ENCODE peak calls at places on chromosomes 3 and 15, in five cellular contexts. F is H9, P is IMR-90, V is neuronal stem cell, T is mesendoderm. R is an unnamed sample. For H3K4me1, the result is how much of the 10 kb centered on the place peaks cover.

GRCh38 chr3:36895488-36896409 is 49.1 kb downstream of the TRANK1 start:
- DNase-seq in T (no peak), P (no peak), V (no peak), F (no peak), R (no peak)

GRCh38 chr3:40780341-40780800 is 255.6 kb downstream of the ZNF621 start:
- DNase-seq in F (peak), P (no peak), V (peak), T (peak), R (no peak)

GRCh38 chr3:157063926-157064325 is 96.0 kb downstream of the CCNL1 start:
- DNase-seq in T (no peak), P (peak), F (no peak), V (no peak), R (no peak)

GRCh38 chr3:39148116-39149058 is 5.0 kb downstream of the CSRNP1 start:
- DNase-seq in P (peak), T (peak), V (no peak), F (no peak), R (no peak)

GRCh38 chr3:37223084-37223975 is 48.9 kb upstream of the LRRFIP2 start:
- DNase-seq in P (peak), T (peak), V (no peak), F (no peak), R (peak)

GRCh38 chr3:186277268-186277909 is 84.6 kb downstream of the DGKG start:
- DNase-seq in F (peak), P (peak), T (peak), V (no peak), R (no peak)

GRCh38 chr3:135982404-135982761 is 16.9 kb downstream of the PPP2R3A start:
- DNase-seq in P (peak), T (no peak), V (no peak), F (no peak), R (no peak)

GRCh38 chr15:48858401-48858800 is 19.5 kb upstream of the EID1 start:
- DNase-seq in V (no peak), F (no peak), T (no peak), P (peak), R (no peak)

GRCh38 chr3:173750095-173750494 is 352.6 kb downstream of the NLGN1 start:
- DNase-seq in T (peak), F (no peak), V (no peak), P (peak), R (peak)

GRCh38 chr3:187286467-187287059 is 5.0 kb downstream of the MASP1 start:
- DNase-seq in T (no peak), V (no peak), F (no peak), P (peak), R (peak)

GRCh38 chr3:142647856-142648255 is 51.7 kb downstream of the PLS1 start:
- DNase-seq in F (no peak), V (no peak), P (peak), T (no peak), R (no peak)

GRCh38 chr15:28104326-28104725 is 5.2 kb upstream of the OCA2 start:
- DNase-seq in F (peak), V (no peak), P (no peak), T (peak), R (no peak)

GRCh38 chr3:134601539-134602439 is 49.0 kb downstream of the KY start:
- DNase-seq in T (peak), P (peak), F (peak), V (peak), R (peak)

GRCh38 chr15:89171136-89172072 is 50.0 kb downstream of the RLBP1 start:
- DNase-seq in V (peak), F (peak), T (peak), P (peak), R (peak)

GRCh38 chr3:24683511-24684384 is 189.1 kb upstream of the THRB start:
- DNase-seq in P (peak), V (peak), F (no peak), T (peak), R (peak)

GRCh38 chr3:9552252-9552999 is 1.2 kb downstream of the LHFPL4 start:
- DNase-seq in F (peak), T (peak), V (peak), P (peak), R (peak)

GRCh38 chr3:88219138-88219792 is 69.5 kb downstream of the C3orf38 start:
- DNase-seq in T (peak), F (peak), P (peak), V (peak), R (no peak)

GRCh38 chr3:58013099-58013498 is 4.9 kb downstream of the FLNB start:
- DNase-seq in T (no peak), V (no peak), P (no peak), F (no peak), R (no peak)

GRCh38 chr3:100437879-100438622 is 36.7 kb downstream of the LNP1 start:
- DNase-seq in T (no peak), V (no peak), P (no peak), F (no peak), R (no peak)

GRCh38 chr15:68335655-68336054 is 58.1 kb downstream of the FEM1B start:
- DNase-seq in F (no peak), T (no peak), P (no peak), V (no peak), R (no peak)

GRCh38 chr3:55454611-55455010 is 32.5 kb downstream of the WNT5A start:
- DNase-seq in P (peak), F (no peak), T (no peak), V (no peak), R (no peak)

GRCh38 chr3:49930241-49930690 is 655 bp upstream of the MON1A start:
- DNase-seq in F (no peak), P (no peak), V (no peak), T (peak), R (no peak)

GRCh38 chr15:101191242-101191641 is 60.6 kb downstream of the CHSY1 start:
- DNase-seq in T (no peak), F (no peak), P (peak), V (no peak), R (no peak)

GRCh38 chr3:170909129-170909903 is 879 bp upstream of the EIF5A2 start:
- DNase-seq in F (no peak), P (peak), V (no peak), T (no peak), R (peak)

GRCh38 chr3:170914212-170914611 is 5.8 kb upstream of the EIF5A2 start:
- DNase-seq in V (no peak), T (no peak), P (no peak), F (no peak), R (no peak)

GRCh38 chr3:170908235-170909116 is at the start of gene EIF5A2:
- DNase-seq in F (peak), P (peak), V (peak), T (peak), R (peak)

GRCh38 chr3:170910542-170910941 is 2.1 kb upstream of the EIF5A2 start:
- DNase-seq in T (no peak), F (no peak), V (no peak), P (no peak), R (no peak)

GRCh38 chr3:170911051-170911450 is 2.6 kb upstream of the EIF5A2 start:
- DNase-seq in T (no peak), V (no peak), F (no peak), P (no peak), R (no peak)
- H3K4me1 ChIP-seq in T (under half), V (under half), F (under half), P (under half), R (under half)

GRCh38 chr3:159899198-159899597 is 89.4 kb upstream of the IL12A start:
- DNase-seq in T (no peak), P (no peak), V (no peak), F (no peak), R (no peak)

GRCh38 chr3:159896543-159896942 is 92.1 kb upstream of the IL12A start:
- DNase-seq in F (no peak), V (no peak), P (no peak), T (no peak), R (no peak)

GRCh38 chr3:159897331-159898075 is 91.1 kb upstream of the IL12A start:
- DNase-seq in P (peak), T (no peak), V (no peak), F (no peak), R (no peak)

GRCh38 chr3:159895430-159895829 is 93.2 kb upstream of the IL12A start:
- DNase-seq in T (no peak), F (no peak), V (no peak), P (no peak), R (no peak)

GRCh38 chr3:159898147-159898546 is 90.5 kb upstream of the IL12A start:
- DNase-seq in F (no peak), P (no peak), T (no peak), V (no peak), R (no peak)
- H3K4ac ChIP-seq in F (no peak), P (peak), T (no peak), V (no peak), R (no peak)

GRCh38 chr3:45605569-45605968 is 11.0 kb downstream of the LIMD1 start:
- DNase-seq in F (no peak), T (no peak), P (no peak), V (no peak), R (no peak)
- H3K4me1 ChIP-seq in F (under half), T (under half), P (under half), V (under half), R (under half)

GRCh38 chr3:66602237-66602636 is 101.4 kb upstream of the LRIG1 start:
- DNase-seq in T (no peak), V (no peak), P (peak), F (no peak), R (no peak)

GRCh38 chr3:66604476-66604875 is 103.7 kb upstream of the LRIG1 start:
- DNase-seq in F (no peak), T (no peak), P (no peak), V (no peak), R (no peak)

GRCh38 chr3:66602691-66603090 is 101.9 kb upstream of the LRIG1 start:
- DNase-seq in V (no peak), P (no peak), T (no peak), F (no peak), R (peak)

GRCh38 chr3:66606126-66606525 is 105.3 kb upstream of the LRIG1 start:
- DNase-seq in T (no peak), V (no peak), P (no peak), F (no peak), R (no peak)

GRCh38 chr3:66603161-66603611 is 102.4 kb upstream of the LRIG1 start:
- DNase-seq in T (no peak), V (no peak), P (no peak), F (no peak), R (no peak)
- H3K4ac ChIP-seq in T (no peak), V (no peak), P (no peak), F (no peak), R (no peak)

DNA sequence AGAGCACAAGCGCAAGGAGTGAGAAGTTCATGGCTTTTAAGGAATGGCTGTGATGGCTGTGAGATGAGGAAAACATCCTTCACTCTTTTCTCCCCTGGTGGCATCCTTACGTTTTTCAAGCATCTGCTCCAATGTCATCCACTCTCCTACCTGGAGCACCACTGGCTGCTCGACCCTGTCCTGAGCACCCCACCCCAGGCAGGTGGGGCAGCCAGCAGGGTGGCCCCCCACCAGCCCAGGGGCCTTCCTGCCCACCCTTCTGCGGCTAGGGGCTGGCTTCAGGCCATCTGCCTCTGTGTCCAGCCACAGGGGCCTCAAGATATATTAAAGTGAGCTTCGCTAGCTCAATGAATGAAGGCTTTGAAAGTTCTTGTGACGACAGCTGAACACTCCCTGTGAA is 56.1 kb downstream of the ATP10A start:
- DNase-seq in F (peak), T (no peak), P (no peak), V (no peak), R (no peak)
- H3K4me1 ChIP-seq in F (under half), T (under half), P (under half), V (under half), R (under half)

DNA sequence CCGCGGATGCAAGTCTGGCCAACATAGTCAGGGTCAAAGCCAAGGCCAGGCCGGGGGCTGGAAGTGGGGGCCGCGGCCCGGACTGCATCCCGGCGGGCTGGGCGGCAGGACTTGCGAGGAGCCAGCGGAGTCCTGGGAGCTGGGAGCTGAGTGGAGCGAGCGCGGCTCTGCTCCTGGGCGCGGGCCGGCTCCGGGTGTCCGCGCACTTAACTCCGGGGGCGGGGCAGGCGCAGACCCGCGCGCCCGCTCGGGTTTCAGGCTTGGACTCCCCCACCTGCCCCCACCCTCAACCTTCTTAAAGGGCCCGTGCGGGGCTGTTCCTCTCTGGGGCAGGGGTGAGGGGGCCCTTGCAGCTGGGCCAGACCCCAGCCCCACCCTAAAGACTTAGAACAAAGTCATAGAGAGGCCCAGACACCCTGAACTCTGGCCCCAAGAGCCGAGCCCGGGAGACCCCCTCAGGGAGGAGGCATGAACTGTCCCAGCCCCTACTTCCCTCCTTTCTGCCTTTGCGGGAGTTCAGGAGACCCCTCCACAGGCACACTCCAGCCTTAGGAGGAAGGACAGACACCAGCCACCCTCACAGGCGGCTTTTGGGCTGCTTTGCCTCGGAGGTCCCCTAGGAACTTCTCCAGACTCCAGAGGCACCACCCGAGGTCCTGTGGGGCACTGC is at the start of gene CSPG4:
- DNase-seq in P (peak), F (peak), T (peak), V (no peak), R (no peak)
- H3K4ac ChIP-seq in P (peak), F (no peak), T (no peak), V (no peak), R (no peak)

GRCh38 chr15:90419202-90419601 is 31.2 kb downstream of the IQGAP1 start:
- DNase-seq in F (no peak), V (no peak), P (no peak), T (no peak), R (no peak)
- H3K4me1 ChIP-seq in F (under half), V (under half), P (under half), T (under half), R (under half)

GRCh38 chr3:126266850-126267168 is 86.4 kb upstream of the ALDH1L1 start:
- DNase-seq in F (no peak), P (no peak), T (no peak), V (no peak), R (no peak)
- H3K4ac ChIP-seq in F (no peak), P (peak), T (no peak), V (no peak), R (no peak)